ENCODE peak calls at places on chromosomes 16 and 17, in eight cellular contexts. E is Daoy; M is SW480; W is effector memory CD4-positive, alpha-beta T cell; O is Caki2; P is H54; N is GM13977; H is testis. X is an unnamed sample.

GRCh38 chr16:53159781-53160436 is 105.1 kb downstream of the CHD9 start:
- DNase-seq in E (peak), M (peak), W (no peak), O (peak), P (peak), N (peak), H (no peak), X (peak)

GRCh38 chr16:84741351-84741791 is 41.6 kb downstream of the USP10 start:
- DNase-seq in E (peak), M (no peak), W (no peak), O (no peak), P (no peak), N (no peak), H (no peak), X (peak)

GRCh38 chr16:58940609-58941008 is 206.5 kb upstream of the GOT2 start:
- DNase-seq in E (no peak), M (no peak), W (no peak), O (no peak), P (no peak), N (peak), H (no peak), X (no peak)

GRCh38 chr16:1871974-1872635 is at the start of gene MEIOB:
- DNase-seq in E (peak), M (no peak), W (no peak), O (peak), P (no peak), N (no peak), H (peak), X (no peak)

GRCh38 chr16:17227278-17227677 is 243.5 kb downstream of the XYLT1 start:
- DNase-seq in E (no peak), M (peak), W (no peak), O (no peak), P (no peak), N (no peak), H (no peak), X (no peak)

GRCh38 chr16:2148714-2149629 is 547 bp downstream of the RAB26 start:
- DNase-seq in E (peak), M (no peak), W (no peak), O (peak), P (peak), N (no peak), H (no peak), X (peak)

GRCh38 chr17:68759343-68760140 is 158.4 kb upstream of the FAM20A start:
- DNase-seq in E (peak), M (peak), W (no peak), O (peak), P (peak), N (peak), H (peak), X (peak)

GRCh38 chr17:30197416-30197815 is 38.1 kb downstream of the SLC6A4 start:
- DNase-seq in E (no peak), M (no peak), W (no peak), O (no peak), P (no peak), N (no peak), H (no peak), X (no peak)

GRCh38 chr17:82217530-82218204 is 5.0 kb upstream of the CCDC57 start:
- DNase-seq in E (peak), M (peak), W (no peak), O (peak), P (peak), N (no peak), H (no peak), X (peak)

GRCh38 chr17:75707096-75707720 is 14.1 kb upstream of the ITGB4 start:
- DNase-seq in E (peak), M (peak), W (no peak), O (peak), P (peak), N (no peak), H (no peak), X (peak)

GRCh38 chr16:84367750-84368320 is 503 bp upstream of the ATP2C2 start:
- DNase-seq in E (no peak), M (no peak), W (no peak), O (no peak), P (no peak), N (no peak), H (no peak), X (no peak)

GRCh38 chr17:5128905-5129535 is 13.2 kb downstream of the USP6 start:
- DNase-seq in E (no peak), M (no peak), W (no peak), O (no peak), P (no peak), N (no peak), H (no peak), X (no peak)